ENCODE peak calls at places on chromosomes 2 and 18, in seven cellular contexts. E, Z, R, U, J, D and G are unnamed samples. For H3K4me1, the result is how much of the 10 kb centered on the place peaks cover.

GRCh38 chr18:78676622-78677482 is 302.8 kb upstream of the SALL3 start:
- DNase-seq in J (peak), E (no peak), U (no peak), D (no peak), R (no peak), Z (no peak), G (no peak)

GRCh38 chr2:27792759-27793158 is 21.2 kb downstream of the MRPL33 start:
- DNase-seq in J (no peak), R (no peak), E (no peak), D (no peak), U (no peak), Z (no peak), G (no peak)

GRCh38 chr2:26971911-26972786 is 1.7 kb downstream of the MAPRE3 start:
- DNase-seq in D (no peak), J (peak), Z (no peak), R (peak), U (no peak), E (no peak), G (peak)

GRCh38 chr18:6873352-6873751 is 143.8 kb downstream of the ARHGAP28 start:
- DNase-seq in J (no peak), R (no peak), U (no peak), Z (no peak), E (no peak), D (no peak), G (no peak)

GRCh38 chr2:192448881-192449280 is 254.1 kb upstream of the TMEFF2 start:
- DNase-seq in E (no peak), R (no peak), D (no peak), Z (no peak), J (no peak), U (no peak), G (no peak)

GRCh38 chr18:5104246-5104645 is 92.8 kb downstream of the AKAIN1 start:
- DNase-seq in E (no peak), U (no peak), J (no peak), R (no peak), Z (no peak), D (no peak), G (no peak)

GRCh38 chr2:177584293-177584692 is 191.7 kb downstream of the AGPS start:
- DNase-seq in D (no peak), J (no peak), Z (no peak), E (no peak), R (no peak), U (no peak), G (no peak)

GRCh38 chr2:3212984-3213383 is 164.6 kb downstream of the EIPR1 start:
- DNase-seq in J (no peak), E (no peak), Z (no peak), U (no peak), R (no peak), D (no peak), G (no peak)

GRCh38 chr2:240746671-240747070 is 55.0 kb downstream of the AQP12A start:
- DNase-seq in R (no peak), Z (no peak), J (no peak), D (no peak), E (no peak), U (no peak), G (no peak)

GRCh38 chr2:95326433-95327140 is 29.4 kb downstream of the KCNIP3 start:
- DNase-seq in U (no peak), D (no peak), Z (no peak), E (peak), R (no peak), J (no peak), G (no peak)

GRCh38 chr2:207478572-207478971 is 51.2 kb upstream of the CREB1 start:
- DNase-seq in J (no peak), E (no peak), R (no peak), U (no peak), D (no peak), Z (no peak), G (no peak)

GRCh38 chr2:119276864-119277263 is 53.2 kb downstream of the STEAP3 start:
- DNase-seq in J (no peak), R (no peak), Z (no peak), D (no peak), E (no peak), U (no peak), G (no peak)

GRCh38 chr2:129302106-129302505 is 677.4 kb upstream of the RAB6C start:
- DNase-seq in U (no peak), Z (no peak), R (no peak), E (no peak), J (no peak), D (no peak), G (no peak)

GRCh38 chr2:16738361-16739225 is 73.0 kb upstream of the CYRIA start:
- DNase-seq in J (no peak), Z (no peak), E (no peak), D (no peak), U (no peak), R (peak), G (no peak)

GRCh38 chr2:172743143-172743542 is 7.5 kb downstream of the RAPGEF4 start:
- DNase-seq in Z (no peak), R (no peak), E (no peak), D (no peak), U (no peak), J (no peak), G (no peak)

GRCh38 chr2:33595385-33595784 is 3.7 kb downstream of the FAM98A start:
- DNase-seq in E (no peak), D (no peak), R (no peak), Z (no peak), U (no peak), J (no peak), G (no peak)

GRCh38 chr18:79900610-79901570 is 50.6 kb downstream of the SLC66A2 start:
- DNase-seq in J (no peak), U (no peak), Z (peak), D (no peak), R (no peak), E (no peak), G (no peak)

GRCh38 chr18:13614318-13614643 is 112.1 kb downstream of the FAM210A start:
- DNase-seq in D (no peak), Z (no peak), J (no peak), R (no peak), U (no peak), E (no peak), G (no peak)

GRCh38 chr2:84022810-84023431 is 436.2 kb downstream of the SUCLG1 start:
- DNase-seq in J (no peak), U (peak), D (peak), Z (no peak), R (peak), E (no peak), G (peak)

GRCh38 chr2:161367675-161368074 is 48.4 kb upstream of the TBR1 start:
- DNase-seq in Z (no peak), R (no peak), E (no peak), J (no peak), U (no peak), D (no peak), G (no peak)

GRCh38 chr18:48955528-48956261 is 4.9 kb upstream of the SMAD7 start:
- DNase-seq in D (no peak), J (peak), U (peak), R (peak), E (peak), Z (peak), G (peak)

GRCh38 chr2:44954902-44955592 is 13.5 kb downstream of the SIX3 start:
- DNase-seq in D (no peak), R (no peak), J (no peak), Z (no peak), E (no peak), U (no peak), G (no peak)

GRCh38 chr2:234588054-234588430 is 91.2 kb upstream of the ARL4C start:
- DNase-seq in Z (peak), E (no peak), J (no peak), R (no peak), U (peak), D (no peak), G (no peak)

GRCh38 chr2:219272995-219273394 is 6.2 kb upstream of the DNAJB2 start:
- DNase-seq in U (no peak), J (no peak), R (peak), Z (no peak), E (no peak), D (no peak), G (no peak)

GRCh38 chr18:9437049-9437448 is 38.3 kb upstream of the RALBP1 start:
- DNase-seq in U (no peak), R (no peak), J (no peak), E (no peak), D (no peak), Z (no peak), G (no peak)

GRCh38 chr2:231884438-231885140 is 41.6 kb downstream of the NPPC start:
- DNase-seq in E (no peak), D (no peak), U (no peak), Z (no peak), R (no peak), J (no peak), G (no peak)

GRCh38 chr2:112031473-112031872 is 23.6 kb upstream of the TMEM87B start:
- DNase-seq in Z (no peak), R (no peak), E (no peak), D (no peak), J (no peak), U (peak), G (no peak)

GRCh38 chr2:112034924-112035323 is 20.1 kb upstream of the TMEM87B start:
- DNase-seq in U (no peak), E (no peak), D (no peak), R (no peak), J (no peak), Z (no peak), G (no peak)

GRCh38 chr2:112031916-112032582 is 23.0 kb upstream of the TMEM87B start:
- DNase-seq in E (no peak), R (peak), U (peak), Z (peak), D (no peak), J (no peak), G (peak)

GRCh38 chr2:112033600-112033999 is 21.5 kb upstream of the TMEM87B start:
- DNase-seq in D (no peak), E (no peak), U (no peak), Z (no peak), R (peak), J (no peak), G (peak)

DNA sequence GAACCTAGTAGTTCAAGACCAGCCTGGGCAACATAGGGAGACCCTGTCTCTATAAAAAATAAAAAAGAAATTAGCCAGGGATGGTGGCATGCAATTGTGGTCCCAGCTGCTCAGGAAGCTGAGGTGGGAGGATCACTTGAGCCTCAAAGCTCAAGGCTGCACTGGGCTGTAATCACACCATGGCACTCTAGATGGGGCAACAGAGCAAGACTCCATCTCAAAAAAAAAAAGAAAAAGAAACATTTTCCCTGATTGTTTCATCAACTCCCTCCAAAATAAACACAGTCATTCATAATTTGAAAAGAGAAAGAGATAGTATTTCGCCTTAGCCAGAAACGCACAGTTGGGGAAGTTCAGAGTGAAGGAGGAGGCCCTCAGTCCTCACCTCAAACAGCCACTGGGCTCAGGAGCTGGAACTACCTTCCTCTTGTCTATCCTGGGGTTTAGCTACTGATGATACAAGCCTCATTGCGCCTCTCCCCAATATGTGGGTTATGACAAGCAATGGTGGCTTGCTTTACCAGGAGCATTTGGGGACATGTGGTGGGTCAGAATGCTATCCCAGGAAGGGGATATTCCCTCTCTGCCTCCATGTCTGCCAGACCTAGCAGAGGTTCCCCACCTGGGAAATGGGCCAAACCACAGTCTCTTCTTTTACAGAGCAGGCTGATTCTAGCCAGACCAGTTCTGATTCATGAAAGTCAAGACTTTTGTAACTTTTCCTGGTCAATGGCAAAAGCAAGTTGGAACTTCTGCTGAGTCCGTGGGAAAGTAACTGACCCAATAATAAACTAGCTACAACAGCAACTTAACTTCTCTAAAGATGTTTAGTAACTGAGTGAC is 22.2 kb upstream of the TMEM87B start:
- DNase-seq in E (no peak), R (peak), U (peak), J (peak), D (no peak), Z (peak), G (no peak)
- TF ChIP-seq CTCF in E (no peak), R (peak), U (no peak), J (no peak), D (no peak), Z (no peak), G (no peak)

GRCh38 chr2:164675698-164676097 is 54.4 kb upstream of the GRB14 start:
- DNase-seq in J (no peak), E (no peak), D (no peak), R (no peak), Z (no peak), U (no peak), G (no peak)
- H3K4me1 ChIP-seq in J (under half), E (under half), D (under half), R (under half), Z (under half), U (under half), G (under half)

GRCh38 chr2:224058048-224058775 is 19.1 kb upstream of the SERPINE2 start:
- DNase-seq in Z (no peak), J (no peak), R (no peak), E (no peak), U (no peak), D (no peak), G (no peak)
- TF ChIP-seq CTCF in Z (no peak), J (no peak), R (no peak), E (peak), U (no peak), D (no peak), G (no peak)

DNA sequence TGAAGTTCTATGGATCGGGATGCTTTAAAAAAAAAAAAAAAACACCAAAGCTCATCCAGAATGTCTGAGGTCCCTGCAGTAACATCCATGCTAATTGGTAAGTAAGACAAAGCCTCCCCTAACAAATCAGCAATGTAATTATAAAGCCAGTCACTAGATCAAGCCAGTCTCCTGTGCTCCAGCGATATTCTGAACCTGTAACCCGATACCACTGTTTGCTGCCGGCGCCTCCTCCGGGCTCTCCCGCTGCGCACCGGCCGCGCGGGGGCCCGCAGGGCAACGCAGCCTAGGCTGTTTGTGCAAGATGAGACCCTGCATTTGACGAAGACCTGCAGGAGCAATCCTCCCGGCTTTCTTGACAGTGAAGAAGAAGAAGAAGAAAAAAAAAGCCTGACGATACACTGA is 8.7 kb downstream of the SERTAD2 start:
- DNase-seq in E (peak), Z (no peak), D (peak), J (peak), U (peak), R (peak), G (no peak)
- H3K4me1 ChIP-seq in E (half or more), Z (under half), D (half or more), J (under half), U (half or more), R (half or more), G (half or more)

DNA sequence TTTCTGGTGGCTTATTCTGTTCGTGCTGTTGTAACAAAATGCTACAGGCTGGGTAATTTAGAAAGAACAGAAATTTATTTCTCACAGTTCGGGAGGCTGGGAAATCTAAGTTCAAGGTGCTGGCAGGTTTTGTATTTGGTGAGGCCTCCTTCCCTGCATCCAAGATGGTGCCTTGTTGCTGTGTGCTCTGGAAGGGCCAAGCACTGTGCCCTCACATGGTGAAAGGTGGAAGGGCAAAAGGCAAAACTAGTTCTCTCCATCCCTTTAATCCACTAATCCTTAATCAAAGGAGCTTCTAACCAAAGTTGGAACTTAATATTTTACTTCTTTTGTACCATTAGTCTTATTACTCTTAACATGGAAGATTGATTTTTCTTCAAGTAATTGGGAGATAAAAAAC is 7.4 kb downstream of the MRPL19 start:
- DNase-seq in J (no peak), U (no peak), D (no peak), Z (no peak), E (no peak), R (no peak), G (no peak)
- TF ChIP-seq CTCF in J (no peak), U (no peak), D (no peak), Z (no peak), E (no peak), R (peak), G (peak)

DNA sequence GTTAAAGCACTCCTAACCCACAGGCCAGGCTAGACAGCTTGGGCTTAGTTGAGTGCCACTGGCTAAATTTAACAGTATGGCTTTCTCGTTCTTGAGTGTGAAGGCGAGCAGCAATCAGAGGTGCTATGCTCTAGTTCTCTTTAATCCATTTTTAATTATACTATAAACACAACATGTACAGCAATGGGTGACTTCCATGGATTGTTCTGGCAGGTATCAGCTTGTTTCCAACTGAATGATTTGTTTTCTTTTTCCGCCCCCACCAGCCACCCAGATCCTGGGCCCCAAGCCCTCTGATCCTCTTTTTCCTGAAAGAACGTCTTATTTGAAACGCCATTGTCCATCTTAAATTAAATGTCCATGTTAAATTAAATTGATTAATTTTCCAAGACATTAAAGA is 244.8 kb downstream of the IKZF2 start:
- DNase-seq in E (no peak), J (no peak), D (no peak), Z (no peak), R (peak), U (no peak), G (no peak)
- H3K4me1 ChIP-seq in E (under half), J (under half), D (under half), Z (under half), R (under half), U (under half), G (under half)

DNA sequence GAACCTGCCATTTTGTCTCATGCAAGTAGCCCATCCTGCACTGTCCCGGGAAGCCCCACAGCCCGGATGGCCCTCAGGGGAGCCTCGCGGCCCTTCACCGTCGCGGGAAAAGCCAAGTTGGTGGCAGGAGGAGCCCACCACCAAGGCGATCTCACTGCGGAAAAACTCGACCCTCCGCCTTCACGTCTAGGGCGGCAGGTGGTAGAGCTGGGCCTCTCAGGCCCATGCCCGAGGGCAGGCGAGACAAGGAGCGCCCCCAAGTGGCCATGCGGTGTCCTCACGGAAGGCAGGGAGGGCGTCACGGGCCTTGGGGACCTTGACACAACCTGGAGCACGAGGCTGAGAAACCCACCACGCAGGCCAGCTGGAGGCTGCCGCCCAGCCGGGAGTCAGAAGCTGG is 34.8 kb upstream of the SKA1 start:
- DNase-seq in Z (no peak), D (no peak), U (no peak), E (no peak), R (no peak), J (no peak), G (no peak)
- TF ChIP-seq CTCF in Z (no peak), D (no peak), U (no peak), E (no peak), R (peak), J (no peak), G (peak)

DNA sequence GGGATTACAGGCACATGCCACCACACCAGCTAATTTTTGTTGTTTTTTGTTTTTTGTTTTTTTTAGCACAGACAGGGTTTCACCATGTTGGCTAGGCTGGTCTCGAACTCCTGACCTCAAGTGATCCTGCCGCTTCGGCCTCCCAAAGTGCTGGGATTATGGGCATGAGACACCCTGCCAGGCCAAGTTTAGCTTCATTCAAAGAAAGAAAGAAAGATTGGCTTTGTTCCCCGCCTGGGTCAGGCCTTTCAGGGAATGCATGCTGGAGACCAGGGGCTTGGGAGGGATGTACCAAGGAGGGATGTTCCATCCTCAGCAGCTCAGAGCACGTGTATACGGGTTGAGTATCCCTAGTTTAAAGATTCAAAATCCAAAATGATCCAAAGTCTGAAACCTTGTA is 283.0 kb downstream of the ALPK2 start:
- DNase-seq in Z (no peak), U (no peak), J (no peak), D (no peak), R (no peak), E (no peak), G (no peak)
- H3K4me1 ChIP-seq in Z (under half), U (under half), J (under half), D (under half), R (under half), E (under half), G (under half)

DNA sequence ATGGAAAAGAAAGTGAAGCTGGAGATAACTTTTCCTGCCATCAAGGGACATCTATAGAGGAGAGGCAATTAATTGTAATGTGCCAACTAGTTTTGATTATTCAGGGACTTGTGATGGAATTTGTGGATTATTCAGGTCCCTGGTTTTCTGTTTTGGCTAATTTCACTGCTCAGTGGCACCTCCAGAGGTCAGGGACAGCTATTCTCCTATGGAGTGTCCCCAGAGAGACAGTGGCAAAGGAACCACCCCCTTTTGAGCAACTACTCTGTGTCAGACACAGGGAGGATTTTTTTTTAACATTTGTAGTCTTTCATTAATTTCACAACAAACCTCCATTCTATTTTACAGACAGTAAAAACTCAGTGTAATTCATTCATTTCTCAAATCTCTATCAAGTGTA is 206.0 kb upstream of the SPRED2 start:
- DNase-seq in R (no peak), E (no peak), U (no peak), D (peak), J (no peak), Z (no peak), G (no peak)
- TF ChIP-seq CTCF in R (peak), E (no peak), U (no peak), D (peak), J (no peak), Z (no peak), G (peak)